ENCODE peak calls at places on chromosomes 6 and 20, in seven cellular contexts. One of them, this sample, is unnamed.
A peak's percentile ranks its signal among the peaks of the same experiment; 100 is the strongest.

GRCh38 chr6:35027807-35028206 is 113.3 kb downstream of the TCP11 start:
- DNase-seq in GM06990: no peak
- DNase-seq in left ventricle myocardium inferior: no peak
- DNase-seq in cardiac muscle cell: no peak
- DNase-seq in psoas muscle: no peak
- DNase-seq in astrocyte of the spinal cord: no peak
- DNase-seq in colonic mucosa: no peak
- DNase-seq in this sample: no peak

GRCh38 chr6:29791162-29791561 is 36.5 kb upstream of the HLA-G start:
- DNase-seq in GM06990: no peak
- DNase-seq in left ventricle myocardium inferior: no peak
- DNase-seq in cardiac muscle cell: no peak
- DNase-seq in astrocyte of the spinal cord: peak; percentile 1
- DNase-seq in colonic mucosa: no peak
- DNase-seq in psoas muscle: no peak
- DNase-seq in this sample: peak; percentile 22

GRCh38 chr6:167827588-167828324 is 1.0 kb downstream of the AFDN start:
- DNase-seq in GM06990: peak; percentile 63
- DNase-seq in psoas muscle: peak; percentile 67
- DNase-seq in colonic mucosa: peak; percentile 66
- DNase-seq in astrocyte of the spinal cord: peak; percentile 33
- DNase-seq in left ventricle myocardium inferior: peak; percentile 44
- DNase-seq in cardiac muscle cell: peak; percentile 57
- DNase-seq in this sample: peak; percentile 40

GRCh38 chr6:48825501-48826317 is 637.3 kb downstream of the MMUT start:
- DNase-seq in left ventricle myocardium inferior: no peak
- DNase-seq in cardiac muscle cell: peak; percentile 59
- DNase-seq in psoas muscle: no peak
- DNase-seq in GM06990: no peak
- DNase-seq in colonic mucosa: no peak
- DNase-seq in astrocyte of the spinal cord: peak; percentile 22
- DNase-seq in this sample: no peak

GRCh38 chr20:3659492-3660261 is 3.5 kb downstream of the GFRA4 start:
- DNase-seq in astrocyte of the spinal cord: no peak
- DNase-seq in GM06990: no peak
- DNase-seq in psoas muscle: peak; percentile 43
- DNase-seq in colonic mucosa: no peak
- DNase-seq in left ventricle myocardium inferior: no peak
- DNase-seq in cardiac muscle cell: no peak
- DNase-seq in this sample: no peak

GRCh38 chr20:8829232-8829631 is 239.7 kb upstream of the PLCB4 start:
- DNase-seq in colonic mucosa: no peak
- DNase-seq in GM06990: no peak
- DNase-seq in astrocyte of the spinal cord: no peak
- DNase-seq in cardiac muscle cell: no peak
- DNase-seq in psoas muscle: no peak
- DNase-seq in left ventricle myocardium inferior: no peak
- DNase-seq in this sample: no peak

GRCh38 chr6:124026645-124027044 is 223.0 kb downstream of the NKAIN2 start:
- DNase-seq in astrocyte of the spinal cord: no peak
- DNase-seq in colonic mucosa: no peak
- DNase-seq in cardiac muscle cell: no peak
- DNase-seq in left ventricle myocardium inferior: no peak
- DNase-seq in GM06990: no peak
- DNase-seq in psoas muscle: no peak
- DNase-seq in this sample: no peak

GRCh38 chr20:571754-572331 is 28.3 kb upstream of the CSNK2A1 start:
- DNase-seq in GM06990: no peak
- DNase-seq in left ventricle myocardium inferior: peak; percentile 89
- DNase-seq in colonic mucosa: peak; percentile 71
- DNase-seq in cardiac muscle cell: peak; percentile 70
- DNase-seq in astrocyte of the spinal cord: no peak
- DNase-seq in psoas muscle: peak; percentile 87
- DNase-seq in this sample: peak; percentile 15

GRCh38 chr6:37210313-37210898 is 40.5 kb downstream of the PIM1 start:
- DNase-seq in colonic mucosa: peak; percentile 88
- DNase-seq in cardiac muscle cell: peak; percentile 90
- DNase-seq in astrocyte of the spinal cord: peak; percentile 80
- DNase-seq in GM06990: no peak
- DNase-seq in psoas muscle: no peak
- DNase-seq in left ventricle myocardium inferior: no peak
- DNase-seq in this sample: peak; percentile 80

GRCh38 chr6:51996296-51996947 is 91.0 kb downstream of the PKHD1 start:
- DNase-seq in left ventricle myocardium inferior: no peak
- DNase-seq in cardiac muscle cell: no peak
- DNase-seq in GM06990: peak; percentile 74
- DNase-seq in astrocyte of the spinal cord: no peak
- DNase-seq in psoas muscle: no peak
- DNase-seq in colonic mucosa: no peak
- DNase-seq in this sample: no peak

GRCh38 chr6:1958257-1958656 is 287.1 kb downstream of the GMDS start:
- DNase-seq in astrocyte of the spinal cord: no peak
- DNase-seq in psoas muscle: no peak
- DNase-seq in cardiac muscle cell: no peak
- DNase-seq in GM06990: no peak
- DNase-seq in colonic mucosa: no peak
- DNase-seq in left ventricle myocardium inferior: no peak
- DNase-seq in this sample: no peak

GRCh38 chr20:271528-271927 is 14.0 kb downstream of the DEFB132 start:
- DNase-seq in psoas muscle: no peak
- DNase-seq in astrocyte of the spinal cord: no peak
- DNase-seq in GM06990: no peak
- DNase-seq in cardiac muscle cell: no peak
- DNase-seq in left ventricle myocardium inferior: no peak
- DNase-seq in colonic mucosa: no peak
- DNase-seq in this sample: no peak

GRCh38 chr20:49786226-49786625 is 26.4 kb upstream of the SLC9A8 start:
- DNase-seq in psoas muscle: no peak
- DNase-seq in cardiac muscle cell: no peak
- DNase-seq in left ventricle myocardium inferior: no peak
- DNase-seq in colonic mucosa: no peak
- DNase-seq in GM06990: peak; percentile 34
- DNase-seq in astrocyte of the spinal cord: no peak
- DNase-seq in this sample: no peak

GRCh38 chr6:127192911-127193503 is 73.7 kb upstream of the RNF146 start:
- DNase-seq in left ventricle myocardium inferior: no peak
- DNase-seq in colonic mucosa: no peak
- DNase-seq in astrocyte of the spinal cord: no peak
- DNase-seq in GM06990: no peak
- DNase-seq in cardiac muscle cell: peak; percentile 83
- DNase-seq in psoas muscle: no peak
- DNase-seq in this sample: peak; percentile 89

GRCh38 chr6:53846250-53846649 is 51.4 kb downstream of the LRRC1 start:
- DNase-seq in GM06990: no peak
- DNase-seq in cardiac muscle cell: no peak
- DNase-seq in colonic mucosa: no peak
- DNase-seq in psoas muscle: no peak
- DNase-seq in left ventricle myocardium inferior: no peak
- DNase-seq in astrocyte of the spinal cord: no peak
- DNase-seq in this sample: no peak

GRCh38 chr20:11453430-11453829 is 464.3 kb upstream of the BTBD3 start:
- DNase-seq in astrocyte of the spinal cord: peak; percentile 68
- DNase-seq in cardiac muscle cell: peak; percentile 62
- DNase-seq in left ventricle myocardium inferior: no peak
- DNase-seq in GM06990: no peak
- DNase-seq in psoas muscle: no peak
- DNase-seq in colonic mucosa: no peak
- DNase-seq in this sample: peak; percentile 37

GRCh38 chr6:43705996-43706395 is 18.4 kb upstream of the MRPS18A start:
- DNase-seq in GM06990: peak; percentile 52
- DNase-seq in psoas muscle: no peak
- DNase-seq in left ventricle myocardium inferior: no peak
- DNase-seq in cardiac muscle cell: peak; percentile 54
- DNase-seq in colonic mucosa: no peak
- DNase-seq in astrocyte of the spinal cord: no peak
- DNase-seq in this sample: peak; percentile 12

GRCh38 chr20:30284533-30284932 is 972.9 kb upstream of the DEFB115 start:
- DNase-seq in cardiac muscle cell: no peak
- DNase-seq in astrocyte of the spinal cord: no peak
- DNase-seq in colonic mucosa: no peak
- DNase-seq in psoas muscle: no peak
- DNase-seq in GM06990: no peak
- DNase-seq in left ventricle myocardium inferior: no peak
- DNase-seq in this sample: no peak
- H3K4me3 ChIP-seq in cardiac muscle cell: peak overlapping the region; percentile 31
- H3K4me3 ChIP-seq in astrocyte of the spinal cord: no peak overlapping the region
- H3K4me3 ChIP-seq in colonic mucosa: peak overlapping the region; percentile 27
- H3K4me3 ChIP-seq in psoas muscle: peak overlapping the region; percentile 49
- H3K4me3 ChIP-seq in GM06990: no peak overlapping the region
- H3K4me3 ChIP-seq in left ventricle myocardium inferior: peak overlapping the region; percentile 67
- H3K4me3 ChIP-seq in this sample: no peak overlapping the region

DNA sequence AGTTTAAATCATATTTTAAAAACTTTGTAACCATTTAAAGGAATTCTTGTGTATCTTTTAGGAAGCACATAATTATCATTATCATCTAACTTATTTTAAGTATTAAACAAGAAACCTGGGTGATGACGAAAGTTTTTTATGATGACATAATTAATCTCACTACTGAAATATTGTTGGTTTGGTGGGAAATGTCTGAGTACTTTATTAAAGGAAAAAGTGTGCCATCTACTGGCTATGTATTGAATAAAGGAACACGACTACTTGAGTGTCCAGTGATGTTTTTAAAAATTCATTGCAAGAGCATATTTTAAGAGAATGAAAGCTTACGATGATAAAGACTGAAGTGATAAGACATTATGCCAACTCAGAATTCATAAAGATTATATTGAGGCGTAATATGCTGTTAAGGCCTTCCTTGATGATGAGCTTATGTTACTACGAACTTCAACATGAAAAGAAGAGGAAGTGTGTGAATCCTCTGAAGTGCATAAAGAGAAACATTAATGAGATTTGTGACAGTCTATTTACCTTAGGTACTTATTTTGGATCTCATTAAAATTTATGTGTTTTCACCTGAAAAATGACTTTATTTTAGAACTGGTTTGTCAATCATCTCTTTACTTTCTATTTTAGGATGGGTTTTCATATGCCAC is 12.0 kb upstream of the TRMT11 start:
- DNase-seq in left ventricle myocardium inferior: no peak
- DNase-seq in cardiac muscle cell: peak; percentile 81
- DNase-seq in colonic mucosa: no peak
- DNase-seq in astrocyte of the spinal cord: peak; percentile 66
- DNase-seq in GM06990: no peak
- DNase-seq in psoas muscle: no peak
- DNase-seq in this sample: peak; percentile 70
- TF ChIP-seq CTCF in left ventricle myocardium inferior: peak; percentile 68
- TF ChIP-seq CTCF in cardiac muscle cell: peak; percentile 55
- TF ChIP-seq CTCF in colonic mucosa: peak; percentile 36
- TF ChIP-seq CTCF in astrocyte of the spinal cord: peak; percentile 47
- TF ChIP-seq CTCF in GM06990: peak; percentile 37
- TF ChIP-seq CTCF in psoas muscle: peak; percentile 48
- TF ChIP-seq CTCF in this sample: peak; percentile 63

GRCh38 chr20:37914367-37914671 is 11.4 kb downstream of the VSTM2L start:
- DNase-seq in GM06990: no peak
- DNase-seq in colonic mucosa: no peak
- DNase-seq in left ventricle myocardium inferior: no peak
- DNase-seq in psoas muscle: no peak
- DNase-seq in cardiac muscle cell: no peak
- DNase-seq in astrocyte of the spinal cord: no peak
- DNase-seq in this sample: no peak

GRCh38 chr20:37917436-37917835 is 14.5 kb downstream of the VSTM2L start:
- DNase-seq in psoas muscle: no peak
- DNase-seq in left ventricle myocardium inferior: no peak
- DNase-seq in astrocyte of the spinal cord: no peak
- DNase-seq in cardiac muscle cell: no peak
- DNase-seq in colonic mucosa: no peak
- DNase-seq in GM06990: no peak
- DNase-seq in this sample: no peak

GRCh38 chr20:37915434-37915787 is 12.5 kb downstream of the VSTM2L start:
- DNase-seq in astrocyte of the spinal cord: no peak
- DNase-seq in colonic mucosa: no peak
- DNase-seq in left ventricle myocardium inferior: no peak
- DNase-seq in GM06990: no peak
- DNase-seq in cardiac muscle cell: no peak
- DNase-seq in psoas muscle: no peak
- DNase-seq in this sample: no peak

GRCh38 chr20:37914672-37915433 is 11.9 kb downstream of the VSTM2L start:
- DNase-seq in colonic mucosa: no peak
- DNase-seq in left ventricle myocardium inferior: no peak
- DNase-seq in cardiac muscle cell: peak; percentile 16
- DNase-seq in astrocyte of the spinal cord: no peak
- DNase-seq in GM06990: peak; percentile 57
- DNase-seq in psoas muscle: no peak
- DNase-seq in this sample: no peak

DNA sequence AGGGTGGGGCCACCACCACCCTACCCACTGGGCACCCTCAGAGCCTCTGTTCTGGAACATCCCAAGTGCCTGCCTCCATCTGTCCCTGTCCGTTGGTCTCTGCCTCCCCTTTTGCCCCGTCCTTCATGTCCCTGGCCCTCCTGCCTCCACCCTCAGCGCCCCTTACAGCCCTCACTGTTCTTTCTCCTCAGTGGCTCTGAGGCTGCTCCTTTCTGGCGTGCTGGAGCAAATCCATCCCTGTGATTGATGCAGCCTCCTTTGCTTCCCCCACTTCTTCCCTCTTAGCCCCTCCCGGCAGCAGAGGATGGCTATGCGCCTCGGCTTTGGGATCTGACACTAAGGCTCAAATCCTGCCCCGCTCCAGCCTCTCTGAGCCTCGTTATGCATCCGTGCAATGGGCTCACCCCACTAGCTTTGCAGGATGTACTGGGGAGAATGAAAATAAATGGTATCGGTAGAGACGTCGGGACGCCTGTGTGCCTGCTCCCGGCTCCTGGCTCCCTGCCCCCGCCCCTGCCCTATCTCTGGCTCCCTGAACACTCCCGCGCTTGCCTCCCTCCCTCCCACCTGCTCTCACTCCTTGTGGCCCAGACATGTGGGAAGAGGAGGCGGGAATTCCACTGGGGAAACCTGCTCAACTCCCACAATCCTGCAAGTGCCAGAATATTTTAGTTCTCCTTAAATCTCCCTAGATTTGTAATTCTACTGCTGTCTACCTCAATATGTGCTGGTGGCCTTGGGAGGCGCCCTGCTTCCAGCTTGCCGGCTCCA is 13.1 kb downstream of the VSTM2L start:
- DNase-seq in cardiac muscle cell: peak; percentile 30
- DNase-seq in psoas muscle: no peak
- DNase-seq in left ventricle myocardium inferior: peak; percentile 38
- DNase-seq in colonic mucosa: no peak
- DNase-seq in astrocyte of the spinal cord: no peak
- DNase-seq in GM06990: no peak
- DNase-seq in this sample: no peak
- H3K4me3 ChIP-seq in cardiac muscle cell: no peak overlapping the region
- H3K4me3 ChIP-seq in psoas muscle: no peak overlapping the region
- H3K4me3 ChIP-seq in left ventricle myocardium inferior: no peak overlapping the region
- H3K4me3 ChIP-seq in colonic mucosa: no peak overlapping the region
- H3K4me3 ChIP-seq in astrocyte of the spinal cord: no peak overlapping the region
- H3K4me3 ChIP-seq in GM06990: no peak overlapping the region
- H3K4me3 ChIP-seq in this sample: no peak overlapping the region

DNA sequence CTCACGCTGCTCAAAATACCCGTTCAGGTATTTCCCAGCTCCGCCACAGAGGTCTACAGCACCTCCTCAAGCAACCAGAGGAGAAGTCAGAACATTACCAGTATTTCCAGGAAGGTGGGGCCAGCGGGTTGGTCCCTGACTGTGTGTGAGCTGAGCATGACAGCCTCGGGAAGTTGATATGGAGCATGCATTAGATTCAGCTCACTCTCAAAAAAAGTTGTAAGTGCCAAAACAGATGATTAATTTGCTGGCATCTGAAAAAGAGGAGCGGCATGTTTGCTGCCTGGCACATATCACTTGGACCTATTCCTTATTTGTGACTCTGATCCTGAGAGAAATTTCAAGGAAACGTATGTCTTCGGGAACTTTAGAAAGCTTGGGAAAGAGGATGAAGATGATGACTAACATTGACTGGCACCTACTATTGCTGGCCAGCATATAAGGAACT is 32.3 kb downstream of the ELOVL2 start:
- DNase-seq in psoas muscle: no peak
- DNase-seq in astrocyte of the spinal cord: no peak
- DNase-seq in colonic mucosa: no peak
- DNase-seq in GM06990: no peak
- DNase-seq in left ventricle myocardium inferior: no peak
- DNase-seq in cardiac muscle cell: peak; percentile 65
- DNase-seq in this sample: no peak
- TF ChIP-seq CTCF in psoas muscle: no peak
- TF ChIP-seq CTCF in astrocyte of the spinal cord: no peak
- TF ChIP-seq CTCF in colonic mucosa: no peak
- TF ChIP-seq CTCF in GM06990: no peak
- TF ChIP-seq CTCF in left ventricle myocardium inferior: no peak
- TF ChIP-seq CTCF in cardiac muscle cell: no peak
- TF ChIP-seq CTCF in this sample: no peak